ENCODE peak calls at places on chromosomes 12 and 14, in nine cellular contexts. One of them, this sample, is unnamed.

GRCh38 chr12:106720696-106721095 is 53.8 kb upstream of the RIC8B start:
- DNase-seq in mesendoderm: no peak
- DNase-seq in astrocyte: no peak
- DNase-seq in left lung: no peak
- DNase-seq in naive thymus-derived CD4-positive, alpha-beta T cell: no peak
- DNase-seq in MG63: no peak
- DNase-seq in psoas muscle: no peak
- DNase-seq in kidney epithelial cell: no peak
- DNase-seq in lung: no peak
- DNase-seq in this sample: no peak

GRCh38 chr12:12406762-12407161 is 49.9 kb downstream of the BORCS5 start:
- DNase-seq in mesendoderm: no peak
- DNase-seq in astrocyte: no peak
- DNase-seq in left lung: no peak
- DNase-seq in naive thymus-derived CD4-positive, alpha-beta T cell: no peak
- DNase-seq in MG63: no peak
- DNase-seq in psoas muscle: no peak
- DNase-seq in kidney epithelial cell: no peak
- DNase-seq in lung: no peak
- DNase-seq in this sample: no peak

GRCh38 chr12:122336015-122336946 is 70.0 kb upstream of the VPS33A start:
- DNase-seq in mesendoderm: peak; percentile 29
- DNase-seq in astrocyte: no peak
- DNase-seq in left lung: no peak
- DNase-seq in naive thymus-derived CD4-positive, alpha-beta T cell: peak; percentile 32
- DNase-seq in MG63: peak; percentile 23
- DNase-seq in psoas muscle: peak; percentile 65
- DNase-seq in kidney epithelial cell: no peak
- DNase-seq in lung: no peak
- DNase-seq in this sample: no peak

GRCh38 chr12:124875803-124876132 is 12.1 kb upstream of the SCARB1 start:
- DNase-seq in mesendoderm: no peak
- DNase-seq in astrocyte: no peak
- DNase-seq in left lung: no peak
- DNase-seq in naive thymus-derived CD4-positive, alpha-beta T cell: no peak
- DNase-seq in MG63: no peak
- DNase-seq in psoas muscle: no peak
- DNase-seq in kidney epithelial cell: no peak
- DNase-seq in lung: no peak
- DNase-seq in this sample: no peak

GRCh38 chr12:11838403-11838802 is 188.9 kb downstream of the ETV6 start:
- DNase-seq in mesendoderm: no peak
- DNase-seq in astrocyte: no peak
- DNase-seq in left lung: no peak
- DNase-seq in naive thymus-derived CD4-positive, alpha-beta T cell: no peak
- DNase-seq in MG63: no peak
- DNase-seq in psoas muscle: no peak
- DNase-seq in kidney epithelial cell: no peak
- DNase-seq in lung: no peak
- DNase-seq in this sample: no peak

GRCh38 chr12:76571256-76571655 is 11.7 kb upstream of the OSBPL8 start:
- DNase-seq in mesendoderm: no peak
- DNase-seq in astrocyte: peak; percentile 24
- DNase-seq in left lung: no peak
- DNase-seq in naive thymus-derived CD4-positive, alpha-beta T cell: no peak
- DNase-seq in MG63: peak; percentile 74
- DNase-seq in psoas muscle: no peak
- DNase-seq in kidney epithelial cell: no peak
- DNase-seq in lung: no peak
- DNase-seq in this sample: no peak

GRCh38 chr14:76314521-76314951 is 61.4 kb upstream of the ESRRB start:
- DNase-seq in mesendoderm: peak; percentile 78
- DNase-seq in astrocyte: no peak
- DNase-seq in left lung: no peak
- DNase-seq in naive thymus-derived CD4-positive, alpha-beta T cell: no peak
- DNase-seq in MG63: no peak
- DNase-seq in psoas muscle: no peak
- DNase-seq in kidney epithelial cell: no peak
- DNase-seq in lung: no peak
- DNase-seq in this sample: no peak

GRCh38 chr12:12527820-12528296 is 34.8 kb downstream of the DUSP16 start:
- DNase-seq in mesendoderm: peak; percentile 37
- DNase-seq in astrocyte: no peak
- DNase-seq in left lung: no peak
- DNase-seq in naive thymus-derived CD4-positive, alpha-beta T cell: peak; percentile 23
- DNase-seq in MG63: no peak
- DNase-seq in psoas muscle: no peak
- DNase-seq in kidney epithelial cell: no peak
- DNase-seq in lung: no peak
- DNase-seq in this sample: no peak

GRCh38 chr12:115868624-115869023 is 408.9 kb downstream of the MED13L start:
- DNase-seq in mesendoderm: no peak
- DNase-seq in astrocyte: no peak
- DNase-seq in left lung: no peak
- DNase-seq in naive thymus-derived CD4-positive, alpha-beta T cell: no peak
- DNase-seq in MG63: no peak
- DNase-seq in psoas muscle: no peak
- DNase-seq in kidney epithelial cell: no peak
- DNase-seq in lung: no peak
- DNase-seq in this sample: no peak

GRCh38 chr12:101891462-101891971 is 14.1 kb downstream of the DRAM1 start:
- DNase-seq in mesendoderm: no peak
- DNase-seq in astrocyte: peak; percentile 90
- DNase-seq in left lung: peak; percentile 83
- DNase-seq in naive thymus-derived CD4-positive, alpha-beta T cell: no peak
- DNase-seq in MG63: peak; percentile 86
- DNase-seq in psoas muscle: no peak
- DNase-seq in kidney epithelial cell: no peak
- DNase-seq in lung: peak; percentile 64
- DNase-seq in this sample: no peak

GRCh38 chr12:121005346-121005815 is 10.9 kb downstream of the C12orf43 start:
- DNase-seq in mesendoderm: peak; percentile 83
- DNase-seq in astrocyte: no peak
- DNase-seq in left lung: no peak
- DNase-seq in naive thymus-derived CD4-positive, alpha-beta T cell: peak; percentile 17
- DNase-seq in MG63: peak; percentile 32
- DNase-seq in psoas muscle: no peak
- DNase-seq in kidney epithelial cell: peak; percentile 5
- DNase-seq in lung: no peak
- DNase-seq in this sample: no peak

GRCh38 chr14:88565427-88565826 is 2.6 kb downstream of the ZC3H14 start:
- DNase-seq in mesendoderm: no peak
- DNase-seq in astrocyte: no peak
- DNase-seq in left lung: no peak
- DNase-seq in naive thymus-derived CD4-positive, alpha-beta T cell: no peak
- DNase-seq in MG63: no peak
- DNase-seq in psoas muscle: no peak
- DNase-seq in kidney epithelial cell: no peak
- DNase-seq in lung: no peak
- DNase-seq in this sample: no peak

GRCh38 chr14:50106178-50106577 is 10.2 kb downstream of the VCPKMT start:
- DNase-seq in mesendoderm: no peak
- DNase-seq in astrocyte: no peak
- DNase-seq in left lung: no peak
- DNase-seq in naive thymus-derived CD4-positive, alpha-beta T cell: no peak
- DNase-seq in MG63: no peak
- DNase-seq in psoas muscle: no peak
- DNase-seq in kidney epithelial cell: no peak
- DNase-seq in lung: no peak
- DNase-seq in this sample: no peak

GRCh38 chr14:77892381-77892871 is 92.5 kb downstream of the ADCK1 start:
- DNase-seq in mesendoderm: no peak
- DNase-seq in astrocyte: peak; percentile 69
- DNase-seq in left lung: no peak
- DNase-seq in naive thymus-derived CD4-positive, alpha-beta T cell: no peak
- DNase-seq in MG63: no peak
- DNase-seq in psoas muscle: no peak
- DNase-seq in kidney epithelial cell: no peak
- DNase-seq in lung: no peak
- DNase-seq in this sample: no peak

GRCh38 chr12:120759591-120760348 is 34.1 kb downstream of the ACADS start:
- DNase-seq in mesendoderm: no peak
- DNase-seq in astrocyte: no peak
- DNase-seq in left lung: peak; percentile 53
- DNase-seq in naive thymus-derived CD4-positive, alpha-beta T cell: no peak
- DNase-seq in MG63: no peak
- DNase-seq in psoas muscle: no peak
- DNase-seq in kidney epithelial cell: no peak
- DNase-seq in lung: no peak
- DNase-seq in this sample: no peak

GRCh38 chr12:93447555-93448265 is 6.0 kb upstream of the UBE2N start:
- DNase-seq in mesendoderm: no peak
- DNase-seq in astrocyte: no peak
- DNase-seq in left lung: no peak
- DNase-seq in naive thymus-derived CD4-positive, alpha-beta T cell: peak; percentile 78
- DNase-seq in MG63: no peak
- DNase-seq in psoas muscle: no peak
- DNase-seq in kidney epithelial cell: no peak
- DNase-seq in lung: no peak
- DNase-seq in this sample: no peak

GRCh38 chr12:52198454-52199215 is 6.8 kb upstream of the KRT80 start:
- DNase-seq in mesendoderm: no peak
- DNase-seq in astrocyte: no peak
- DNase-seq in left lung: peak; percentile 81
- DNase-seq in naive thymus-derived CD4-positive, alpha-beta T cell: no peak
- DNase-seq in MG63: peak; percentile 68
- DNase-seq in psoas muscle: peak; percentile 42
- DNase-seq in kidney epithelial cell: no peak
- DNase-seq in lung: no peak
- DNase-seq in this sample: no peak

GRCh38 chr12:89280833-89281533 is 71.3 kb downstream of the DUSP6 start:
- DNase-seq in mesendoderm: no peak
- DNase-seq in astrocyte: no peak
- DNase-seq in left lung: no peak
- DNase-seq in naive thymus-derived CD4-positive, alpha-beta T cell: peak; percentile 36
- DNase-seq in MG63: no peak
- DNase-seq in psoas muscle: no peak
- DNase-seq in kidney epithelial cell: no peak
- DNase-seq in lung: no peak
- DNase-seq in this sample: no peak

GRCh38 chr12:54389536-54390175 is 5.1 kb upstream of the ZNF385A start:
- DNase-seq in mesendoderm: no peak
- DNase-seq in astrocyte: no peak
- DNase-seq in left lung: no peak
- DNase-seq in naive thymus-derived CD4-positive, alpha-beta T cell: no peak
- DNase-seq in MG63: no peak
- DNase-seq in psoas muscle: peak; percentile 39
- DNase-seq in kidney epithelial cell: no peak
- DNase-seq in lung: no peak
- DNase-seq in this sample: no peak
- H3K4me3 ChIP-seq in mesendoderm: no peak overlapping the region
- H3K4me3 ChIP-seq in astrocyte: no peak overlapping the region
- H3K4me3 ChIP-seq in left lung: no peak overlapping the region
- H3K4me3 ChIP-seq in naive thymus-derived CD4-positive, alpha-beta T cell: no peak overlapping the region
- H3K4me3 ChIP-seq in MG63: no peak overlapping the region
- H3K4me3 ChIP-seq in psoas muscle: no peak overlapping the region
- H3K4me3 ChIP-seq in kidney epithelial cell: no peak overlapping the region
- H3K4me3 ChIP-seq in lung: no peak overlapping the region
- H3K4me3 ChIP-seq in this sample: no peak overlapping the region

GRCh38 chr14:100895411-100895810 is 8.1 kb downstream of the RTL1 start:
- DNase-seq in mesendoderm: no peak
- DNase-seq in astrocyte: no peak
- DNase-seq in left lung: no peak
- DNase-seq in naive thymus-derived CD4-positive, alpha-beta T cell: no peak
- DNase-seq in MG63: no peak
- DNase-seq in psoas muscle: no peak
- DNase-seq in kidney epithelial cell: no peak
- DNase-seq in lung: no peak
- DNase-seq in this sample: no peak

GRCh38 chr14:100893228-100893601 is 10.3 kb downstream of the RTL1 start:
- DNase-seq in mesendoderm: no peak
- DNase-seq in astrocyte: no peak
- DNase-seq in left lung: peak; percentile 20
- DNase-seq in naive thymus-derived CD4-positive, alpha-beta T cell: no peak
- DNase-seq in MG63: no peak
- DNase-seq in psoas muscle: no peak
- DNase-seq in kidney epithelial cell: no peak
- DNase-seq in lung: no peak
- DNase-seq in this sample: no peak

GRCh38 chr14:100892496-100893227 is 10.9 kb downstream of the RTL1 start:
- DNase-seq in mesendoderm: no peak
- DNase-seq in astrocyte: no peak
- DNase-seq in left lung: peak; percentile 23
- DNase-seq in naive thymus-derived CD4-positive, alpha-beta T cell: no peak
- DNase-seq in MG63: no peak
- DNase-seq in psoas muscle: no peak
- DNase-seq in kidney epithelial cell: no peak
- DNase-seq in lung: no peak
- DNase-seq in this sample: no peak

GRCh38 chr14:100894416-100894815 is 9.1 kb downstream of the RTL1 start:
- DNase-seq in mesendoderm: no peak
- DNase-seq in astrocyte: no peak
- DNase-seq in left lung: peak; percentile 34
- DNase-seq in naive thymus-derived CD4-positive, alpha-beta T cell: no peak
- DNase-seq in MG63: no peak
- DNase-seq in psoas muscle: no peak
- DNase-seq in kidney epithelial cell: no peak
- DNase-seq in lung: no peak
- DNase-seq in this sample: peak; percentile 21

GRCh38 chr14:100893760-100894159 is 9.8 kb downstream of the RTL1 start:
- DNase-seq in mesendoderm: no peak
- DNase-seq in astrocyte: no peak
- DNase-seq in left lung: peak; percentile 57
- DNase-seq in naive thymus-derived CD4-positive, alpha-beta T cell: no peak
- DNase-seq in MG63: no peak
- DNase-seq in psoas muscle: peak; percentile 15
- DNase-seq in kidney epithelial cell: no peak
- DNase-seq in lung: no peak
- DNase-seq in this sample: no peak
- H3K36me3 ChIP-seq in mesendoderm: no peaks in the 10 kb centered on the region
- H3K36me3 ChIP-seq in astrocyte: peaks cover 13% of the 10 kb centered on the region
- H3K36me3 ChIP-seq in left lung: no peaks in the 10 kb centered on the region
- H3K36me3 ChIP-seq in naive thymus-derived CD4-positive, alpha-beta T cell: no peaks in the 10 kb centered on the region
- H3K36me3 ChIP-seq in MG63: no peaks in the 10 kb centered on the region
- H3K36me3 ChIP-seq in psoas muscle: no peaks in the 10 kb centered on the region
- H3K36me3 ChIP-seq in kidney epithelial cell: no peaks in the 10 kb centered on the region
- H3K36me3 ChIP-seq in lung: no peaks in the 10 kb centered on the region
- H3K36me3 ChIP-seq in this sample: no peaks in the 10 kb centered on the region

GRCh38 chr12:79685068-79685467 is 5.7 kb downstream of the PAWR start:
- DNase-seq in mesendoderm: no peak
- DNase-seq in astrocyte: peak; percentile 86
- DNase-seq in left lung: no peak
- DNase-seq in naive thymus-derived CD4-positive, alpha-beta T cell: no peak
- DNase-seq in MG63: no peak
- DNase-seq in psoas muscle: no peak
- DNase-seq in kidney epithelial cell: no peak
- DNase-seq in lung: no peak
- DNase-seq in this sample: no peak
- H3K4me3 ChIP-seq in mesendoderm: no peak overlapping the region
- H3K4me3 ChIP-seq in astrocyte: peak overlapping the region; percentile 36
- H3K4me3 ChIP-seq in left lung: no peak overlapping the region
- H3K4me3 ChIP-seq in naive thymus-derived CD4-positive, alpha-beta T cell: no peak overlapping the region
- H3K4me3 ChIP-seq in MG63: no peak overlapping the region
- H3K4me3 ChIP-seq in psoas muscle: no peak overlapping the region
- H3K4me3 ChIP-seq in kidney epithelial cell: no peak overlapping the region
- H3K4me3 ChIP-seq in lung: no peak overlapping the region
- H3K4me3 ChIP-seq in this sample: no peak overlapping the region

DNA sequence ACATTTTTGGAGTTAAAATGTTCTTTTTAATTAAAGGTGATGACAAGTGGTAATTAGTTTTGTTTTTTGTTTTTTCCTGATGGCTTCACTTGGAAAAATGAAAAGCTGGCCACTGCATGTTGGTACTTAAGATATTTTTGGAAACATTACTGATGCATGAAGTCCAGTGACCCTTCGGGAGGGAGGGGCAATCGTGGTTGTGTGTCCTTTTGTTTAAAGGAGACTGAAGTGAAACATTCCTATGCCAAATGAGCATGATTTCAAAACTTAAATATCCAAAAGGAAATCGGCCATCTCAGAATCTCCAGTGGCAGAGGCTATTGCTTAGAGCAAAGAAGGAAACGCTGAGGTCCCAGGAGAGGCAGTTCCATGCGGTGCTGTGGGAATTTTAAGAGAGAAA is 20.1 kb downstream of the LTBP2 start:
- DNase-seq in mesendoderm: no peak
- DNase-seq in astrocyte: no peak
- DNase-seq in left lung: peak; percentile 1
- DNase-seq in naive thymus-derived CD4-positive, alpha-beta T cell: no peak
- DNase-seq in MG63: no peak
- DNase-seq in psoas muscle: peak; percentile 38
- DNase-seq in kidney epithelial cell: no peak
- DNase-seq in lung: no peak
- DNase-seq in this sample: no peak
- H3K36me3 ChIP-seq in mesendoderm: no peaks in the 10 kb centered on the region
- H3K36me3 ChIP-seq in astrocyte: no peaks in the 10 kb centered on the region
- H3K36me3 ChIP-seq in left lung: no peaks in the 10 kb centered on the region
- H3K36me3 ChIP-seq in naive thymus-derived CD4-positive, alpha-beta T cell: no peaks in the 10 kb centered on the region
- H3K36me3 ChIP-seq in MG63: no peaks in the 10 kb centered on the region
- H3K36me3 ChIP-seq in psoas muscle: no peaks in the 10 kb centered on the region
- H3K36me3 ChIP-seq in kidney epithelial cell: no peaks in the 10 kb centered on the region
- H3K36me3 ChIP-seq in lung: no peaks in the 10 kb centered on the region
- H3K36me3 ChIP-seq in this sample: no peaks in the 10 kb centered on the region